ENCODE peak calls at places on chromosome 1, in ten cellular contexts. M is fibroblast of mammary gland, J is IMR-90, S is uterus, V is adrenal gland, E is aorta, K is upper lobe of right lung, W is AG09309, T is choroid plexus epithelial cell, Y is left ventricle myocardium inferior. Q is an unnamed sample.

GRCh38 chr1:28887418-28887834 is 26.9 kb upstream of the EPB41 start:
- DNase-seq in M (no peak), J (no peak), S (peak; percentile 25), V (peak; percentile 36), E (no peak), K (peak; percentile 80), W (no peak), T (no peak), Y (peak; percentile 18), Q (no peak)

GRCh38 chr1:53725238-53725689 is 13.7 kb downstream of the GLIS1 start:
- DNase-seq in M (no peak), J (peak; percentile 77), S (no peak), V (no peak), E (no peak), K (no peak), W (no peak), T (peak; percentile 38), Y (no peak), Q (no peak)

GRCh38 chr1:34235594-34235993 is 58.9 kb downstream of the C1orf94 start:
- DNase-seq in M (no peak), J (no peak), S (no peak), V (no peak), E (no peak), K (no peak), W (no peak), T (no peak), Y (no peak), Q (no peak)

GRCh38 chr1:236045771-236046170 is 19.1 kb downstream of the NID1 start:
- DNase-seq in M (no peak), J (no peak), S (no peak), V (no peak), E (no peak), K (no peak), W (no peak), T (no peak), Y (no peak), Q (no peak)

GRCh38 chr1:2132222-2133038 is 62.1 kb downstream of the FAAP20 start:
- DNase-seq in M (peak; percentile 86), J (peak; percentile 85), S (peak; percentile 58), V (peak; percentile 57), E (peak; percentile 80), K (peak; percentile 64), W (no peak), T (peak; percentile 80), Y (peak; percentile 30), Q (peak; percentile 47)

GRCh38 chr1:1081311-1082238 is 7.5 kb upstream of the RNF223 start:
- DNase-seq in M (no peak), J (no peak), S (no peak), V (no peak), E (peak; percentile 76), K (peak; percentile 61), W (no peak), T (no peak), Y (peak; percentile 13), Q (no peak)

GRCh38 chr1:203046984-203047630 is 20.8 kb downstream of the PPFIA4 start:
- DNase-seq in M (peak; percentile 85), J (peak; percentile 87), S (peak; percentile 60), V (peak; percentile 59), E (peak; percentile 42), K (no peak), W (peak; percentile 46), T (peak; percentile 76), Y (no peak), Q (no peak)

GRCh38 chr1:240691521-240692338 is 79.8 kb upstream of the GREM2 start:
- DNase-seq in M (peak; percentile 75), J (peak; percentile 78), S (peak; percentile 25), V (peak; percentile 39), E (no peak), K (no peak), W (peak; percentile 47), T (peak; percentile 51), Y (no peak), Q (no peak)

DNA sequence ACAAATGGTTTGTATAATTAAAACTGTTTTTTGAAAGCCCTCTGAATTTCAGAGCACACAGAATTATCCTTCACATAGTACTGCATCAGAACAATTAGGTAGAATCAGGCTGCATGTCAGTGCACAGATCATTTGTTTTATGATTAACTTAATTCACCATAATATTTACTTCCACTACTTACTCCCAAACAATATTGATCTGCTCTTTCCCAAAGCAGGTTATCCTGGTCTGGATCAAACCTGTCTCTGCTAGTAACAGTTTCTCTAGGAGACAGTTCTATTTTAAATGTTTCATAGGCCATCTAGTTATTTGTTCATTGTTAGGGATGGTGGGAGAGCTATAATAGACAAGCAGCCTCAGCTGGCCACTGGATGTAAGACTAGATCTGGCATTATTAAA is 280.5 kb upstream of the NR5A2 start:
- DNase-seq in M (no peak), J (no peak), S (no peak), V (no peak), E (no peak), K (no peak), W (no peak), T (no peak), Y (no peak), Q (no peak)
- H3K4me3 ChIP-seq in M (no peak overlapping the region), J (no peak overlapping the region), S (no peak overlapping the region), V (no peak overlapping the region), E (no peak overlapping the region), K (no peak overlapping the region), W (no peak overlapping the region), T (no peak overlapping the region), Y (no peak overlapping the region), Q (no peak overlapping the region)

DNA sequence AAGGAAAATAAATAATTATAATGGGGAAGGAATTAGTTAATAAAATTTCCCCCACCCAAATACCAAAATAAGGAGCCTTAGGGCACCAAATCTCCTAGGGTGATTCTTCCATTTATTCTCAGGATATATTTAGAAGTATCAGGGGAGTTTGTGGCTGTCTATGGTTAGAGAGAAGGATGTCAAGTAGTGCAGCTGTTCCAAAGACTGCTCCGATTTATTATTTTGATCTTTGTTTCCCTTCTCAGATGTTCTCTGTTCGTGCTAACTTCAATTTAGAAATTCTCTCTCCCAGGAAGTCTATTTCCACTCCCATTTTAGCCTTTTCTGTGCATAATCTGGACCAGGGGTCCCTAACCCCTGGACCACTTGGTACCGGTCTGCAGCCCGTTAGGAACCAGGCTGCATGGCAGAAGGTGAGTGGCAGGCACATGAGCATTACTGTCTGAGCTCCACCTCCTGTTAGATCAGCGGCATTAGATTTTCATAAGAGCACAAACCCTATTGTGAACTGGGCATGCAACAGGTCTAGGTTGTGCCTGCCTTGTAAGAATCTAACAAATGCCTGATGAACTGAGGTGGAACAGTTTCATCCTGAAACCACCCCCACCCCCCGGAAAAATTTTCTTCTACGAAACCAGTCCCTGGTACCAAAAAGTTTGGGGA is 9.3 kb upstream of the MAST2 start:
- DNase-seq in M (no peak), J (no peak), S (no peak), V (no peak), E (no peak), K (no peak), W (no peak), T (peak; percentile 25), Y (no peak), Q (no peak)
- H3K4me3 ChIP-seq in M (no peak overlapping the region), J (no peak overlapping the region), S (no peak overlapping the region), V (no peak overlapping the region), E (no peak overlapping the region), K (no peak overlapping the region), W (no peak overlapping the region), T (peak overlapping the region; percentile 28), Y (no peak overlapping the region), Q (no peak overlapping the region)

GRCh38 chr1:67431156-67431765 is 1.1 kb upstream of the SERBP1 start:
- DNase-seq in M (no peak), J (no peak), S (no peak), V (no peak), E (no peak), K (no peak), W (no peak), T (no peak), Y (no peak), Q (no peak)

GRCh38 chr1:67429528-67430357 is 459 bp downstream of the SERBP1 start:
- DNase-seq in M (peak; percentile 14), J (no peak), S (peak; percentile 26), V (peak; percentile 44), E (peak; percentile 80), K (peak; percentile 73), W (no peak), T (no peak), Y (peak; percentile 19), Q (peak; percentile 16)

GRCh38 chr1:67429011-67429527 is 1.1 kb downstream of the SERBP1 start:
- DNase-seq in M (peak; percentile 25), J (no peak), S (no peak), V (peak; percentile 17), E (no peak), K (no peak), W (no peak), T (peak; percentile 22), Y (no peak), Q (no peak)

GRCh38 chr1:67431869-67432578 is 1.8 kb upstream of the SERBP1 start:
- DNase-seq in M (peak; percentile 13), J (no peak), S (no peak), V (no peak), E (no peak), K (no peak), W (no peak), T (no peak), Y (no peak), Q (no peak)

GRCh38 chr1:67430358-67431155 is at the start of gene SERBP1:
- DNase-seq in M (peak; percentile 94), J (peak; percentile 96), S (peak; percentile 95), V (peak; percentile 97), E (peak; percentile 99), K (peak; percentile 98), W (peak; percentile 71), T (peak; percentile 98), Y (peak; percentile 96), Q (peak; percentile 95)
- H3K4me3 ChIP-seq in M (peak within 1 kb of the TSS; percentile 80), J (peak within 1 kb of the TSS; percentile 99), S (peak within 1 kb of the TSS; percentile 82), V (peak within 1 kb of the TSS; percentile 90), E (peak within 1 kb of the TSS; percentile 61), K (peak within 1 kb of the TSS; percentile 78), W (peak within 1 kb of the TSS; percentile 98), T (peak within 1 kb of the TSS; percentile 98), Y (peak within 1 kb of the TSS; percentile 88), Q (peak within 1 kb of the TSS; percentile 87)

GRCh38 chr1:67433830-67434229 is 3.6 kb upstream of the SERBP1 start:
- DNase-seq in M (no peak), J (no peak), S (no peak), V (no peak), E (no peak), K (no peak), W (no peak), T (no peak), Y (no peak), Q (no peak)

GRCh38 chr1:67437961-67438360 is 7.8 kb upstream of the SERBP1 start:
- DNase-seq in M (no peak), J (no peak), S (no peak), V (no peak), E (no peak), K (no peak), W (no peak), T (no peak), Y (no peak), Q (no peak)

GRCh38 chr1:67432745-67433144 is 2.5 kb upstream of the SERBP1 start:
- DNase-seq in M (no peak), J (no peak), S (no peak), V (no peak), E (no peak), K (no peak), W (no peak), T (no peak), Y (no peak), Q (no peak)

GRCh38 chr1:67436511-67437057 is 6.4 kb upstream of the SERBP1 start:
- DNase-seq in M (no peak), J (no peak), S (no peak), V (no peak), E (no peak), K (no peak), W (no peak), T (no peak), Y (no peak), Q (no peak)

DNA sequence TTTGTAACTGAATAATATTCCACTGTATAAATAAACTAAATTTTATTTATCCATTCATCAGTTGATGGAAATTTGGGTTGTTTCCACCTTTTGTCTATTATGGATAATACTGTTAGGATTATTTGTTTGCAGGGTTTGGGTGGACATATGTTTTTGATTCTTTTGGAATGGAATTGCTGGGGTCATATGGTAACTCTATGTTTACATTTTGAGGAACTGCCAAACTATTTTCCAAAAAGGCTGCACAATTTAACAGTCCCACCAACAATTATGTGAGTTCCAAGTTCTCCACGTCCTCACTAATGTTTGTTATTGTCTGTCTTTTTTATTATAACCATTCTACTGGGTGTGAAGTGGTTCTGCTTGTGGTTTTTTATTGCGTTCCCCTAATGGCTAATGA is 4.3 kb upstream of the SERBP1 start:
- DNase-seq in M (no peak), J (peak; percentile 17), S (no peak), V (no peak), E (no peak), K (no peak), W (no peak), T (no peak), Y (no peak), Q (no peak)
- H3K4me3 ChIP-seq in M (no peak overlapping the region), J (no peak overlapping the region), S (no peak overlapping the region), V (no peak overlapping the region), E (no peak overlapping the region), K (no peak overlapping the region), W (no peak overlapping the region), T (no peak overlapping the region), Y (no peak overlapping the region), Q (no peak overlapping the region)

Q was measured in heart right ventricle.